ENCODE peak calls at places on chromosome 12, in four cellular contexts. J is HepG2, F is K562, T is GM12878. X is an unnamed sample.

GRCh38 chr12:51997156-51997555 is 9.6 kb upstream of the TAMALIN start:
- DNase-seq in J (no peak), F (no peak), T (no peak), X (no peak)

GRCh38 chr12:83343767-83344166 is 657.1 kb downstream of the TMTC2 start:
- DNase-seq in F (no peak), T (no peak), J (no peak), X (no peak)

GRCh38 chr12:122895757-122896636 is at the start of gene VPS37B:
- DNase-seq in F (peak; percentile 99), T (no peak), J (peak; percentile 33), X (peak; percentile 75)

GRCh38 chr12:110901401-110901800 is 19.0 kb downstream of the MYL2 start:
- DNase-seq in T (no peak), F (no peak), J (peak; percentile 29), X (no peak)

GRCh38 chr12:97637770-97638169 is 175.2 kb downstream of the RMST start:
- DNase-seq in T (no peak), J (no peak), F (no peak), X (no peak)

GRCh38 chr12:75130811-75131210 is 78.8 kb downstream of the KCNC2 start:
- DNase-seq in F (no peak), J (no peak), T (no peak), X (no peak)

GRCh38 chr12:15664491-15664890 is 124.7 kb downstream of the EPS8 start:
- DNase-seq in F (no peak), T (no peak), J (no peak), X (no peak)

GRCh38 chr12:120847392-120848157 is 56.6 kb downstream of the SPPL3 start:
- DNase-seq in F (no peak), J (no peak), T (peak; percentile 78), X (no peak)

GRCh38 chr12:66664076-66664475 is 14.8 kb downstream of the GRIP1 start:
- DNase-seq in F (no peak), T (no peak), J (no peak), X (no peak)

GRCh38 chr12:79933580-79934264 is 1.2 kb downstream of the PPP1R12A start:
- DNase-seq in T (no peak), F (no peak), J (no peak), X (no peak)

GRCh38 chr12:77615331-77615730 is 215.4 kb upstream of the NAV3 start:
- DNase-seq in T (no peak), F (no peak), J (no peak), X (peak; percentile 18)

GRCh38 chr12:46303039-46303666 is 34.3 kb upstream of the SLC38A1 start:
- DNase-seq in F (peak; percentile 74), J (peak; percentile 27), T (peak; percentile 2), X (peak; percentile 48)

GRCh38 chr12:94704452-94704871 is 54.1 kb upstream of the TMCC3 start:
- DNase-seq in F (no peak), T (no peak), J (peak; percentile 29), X (no peak)

GRCh38 chr12:9039397-9039977 is 50.1 kb downstream of the KLRG1 start:
- DNase-seq in T (no peak), F (peak; percentile 39), J (peak; percentile 47), X (no peak)

GRCh38 chr12:6295187-6295811 is 15.2 kb upstream of the PLEKHG6 start:
- DNase-seq in J (peak; percentile 98), F (peak; percentile 51), T (no peak), X (no peak)

GRCh38 chr12:114189266-114189665 is 216.7 kb downstream of the TBX5 start:
- DNase-seq in F (no peak), J (no peak), T (no peak), X (no peak)

GRCh38 chr12:124668602-124669001 is 101.2 kb upstream of the NCOR2 start:
- DNase-seq in F (no peak), J (no peak), T (no peak), X (no peak)

GRCh38 chr12:25518512-25518911 is 34.6 kb downstream of the LMNTD1 start:
- DNase-seq in F (no peak), T (peak; percentile 7), J (no peak), X (no peak)

GRCh38 chr12:3698218-3698974 is 54.5 kb downstream of the CRACR2A start:
- DNase-seq in T (no peak), F (no peak), J (no peak), X (no peak)

GRCh38 chr12:13173537-13173936 is 23.0 kb upstream of the EMP1 start:
- DNase-seq in J (no peak), F (no peak), T (peak; percentile 80), X (no peak)

GRCh38 chr12:113387631-113388030 is 16.1 kb downstream of the SDS start:
- DNase-seq in J (no peak), F (no peak), T (no peak), X (no peak)

GRCh38 chr12:104665296-104665695 is 208.5 kb downstream of the CHST11 start:
- DNase-seq in F (no peak), T (no peak), J (no peak), X (no peak)

GRCh38 chr12:125341422-125341821 is 276.2 kb downstream of the AACS start:
- DNase-seq in J (no peak), T (no peak), F (no peak), X (no peak)

GRCh38 chr12:4037747-4038312 is 164.6 kb upstream of the PARP11 start:
- DNase-seq in J (peak; percentile 44), F (peak; percentile 10), T (no peak), X (peak; percentile 30)

GRCh38 chr12:30599631-30600030 is 96.0 kb downstream of the IPO8 start:
- DNase-seq in J (peak; percentile 97), T (no peak), F (no peak), X (no peak)

GRCh38 chr12:119456824-119457223 is 122.3 kb downstream of the CCDC60 start:
- DNase-seq in F (no peak), J (no peak), T (no peak), X (no peak)

GRCh38 chr12:121495746-121496145 is 85.1 kb downstream of the KDM2B start:
- DNase-seq in T (no peak), J (no peak), F (no peak), X (no peak)

GRCh38 chr12:113065126-113066007 is 8.8 kb downstream of the DTX1 start:
- DNase-seq in J (no peak), T (no peak), F (peak; percentile 78), X (peak; percentile 77)

GRCh38 chr12:2098852-2099251 is 46.1 kb downstream of the CACNA1C start:
- DNase-seq in T (no peak), F (no peak), J (no peak), X (no peak)

GRCh38 chr12:2806700-2807099 is 5.8 kb upstream of the ITFG2 start:
- DNase-seq in F (no peak), J (no peak), T (no peak), X (no peak)

GRCh38 chr12:120139958-120140357 is 23.4 kb upstream of the RAB35 start:
- DNase-seq in J (no peak), F (no peak), T (no peak), X (no peak)

GRCh38 chr12:107091381-107091780 is 2.0 kb downstream of the CRY1 start:
- DNase-seq in F (no peak), J (no peak), T (no peak), X (no peak)

GRCh38 chr12:1917172-1918070 is 1.0 kb downstream of the CACNA2D4 start:
- DNase-seq in T (no peak), J (no peak), F (peak; percentile 32), X (no peak)

GRCh38 chr12:19575307-19576243 is 136.3 kb downstream of the AEBP2 start:
- DNase-seq in T (no peak), J (peak; percentile 1), F (no peak), X (no peak)
- TF ChIP-seq CBFB in T (no peak), J (no peak), F (no peak), X (no peak)

GRCh38 chr12:59736786-59737185 is 141.0 kb downstream of the SLC16A7 start:
- DNase-seq in T (no peak), J (no peak), F (no peak), X (no peak)
- TF ChIP-seq CBFB in T (no peak), J (no peak), F (no peak), X (no peak)

DNA sequence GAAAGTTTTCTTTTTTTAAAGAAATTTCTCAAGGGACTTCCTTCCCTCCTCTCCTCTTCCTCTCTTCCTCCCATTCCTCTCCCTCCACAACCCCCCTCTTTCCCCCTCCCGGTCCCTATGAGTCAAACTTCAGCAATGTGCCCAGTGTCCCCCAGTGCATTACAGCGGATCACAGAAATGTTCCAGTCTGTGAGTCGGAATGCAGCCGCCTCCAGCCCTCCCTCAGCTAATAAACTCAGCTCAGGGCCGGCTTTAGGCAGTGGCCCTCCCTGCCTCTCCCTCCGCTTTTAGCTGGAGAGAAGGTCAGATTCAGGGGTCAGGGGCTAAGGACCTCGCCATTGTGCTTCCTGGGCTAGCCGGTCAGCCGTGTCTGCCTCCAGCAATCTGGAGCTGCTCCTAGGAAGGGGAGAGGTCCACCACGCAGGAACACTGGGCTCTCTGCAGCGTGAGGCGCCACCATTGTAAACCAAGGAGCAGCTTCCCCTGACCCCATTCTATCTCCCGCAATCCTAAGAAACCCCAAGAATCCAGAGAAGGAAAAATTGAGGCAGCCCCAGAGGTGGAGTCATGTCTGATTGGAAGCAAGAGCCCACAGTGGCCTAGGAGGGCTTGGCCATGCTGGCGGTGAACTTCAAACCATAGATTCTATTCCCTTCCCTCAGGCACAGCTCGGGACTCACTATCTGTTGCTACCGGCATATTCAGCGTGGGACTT is 1.1 kb upstream of the HDAC7 start:
- DNase-seq in F (no peak), T (no peak), J (peak; percentile 88), X (peak; percentile 69)
- TF ChIP-seq CBFB in F (no peak), T (no peak), J (no peak), X (no peak)

GRCh38 chr12:10094648-10095047 is 4.1 kb downstream of the CLEC1A start:
- DNase-seq in J (no peak), T (no peak), F (no peak), X (no peak)

GRCh38 chr12:10084733-10085132 is 14.1 kb downstream of the CLEC1A start:
- DNase-seq in J (no peak), T (no peak), F (no peak), X (no peak)

GRCh38 chr12:10086387-10086786 is 12.4 kb downstream of the CLEC1A start:
- DNase-seq in F (no peak), J (no peak), T (no peak), X (no peak)

DNA sequence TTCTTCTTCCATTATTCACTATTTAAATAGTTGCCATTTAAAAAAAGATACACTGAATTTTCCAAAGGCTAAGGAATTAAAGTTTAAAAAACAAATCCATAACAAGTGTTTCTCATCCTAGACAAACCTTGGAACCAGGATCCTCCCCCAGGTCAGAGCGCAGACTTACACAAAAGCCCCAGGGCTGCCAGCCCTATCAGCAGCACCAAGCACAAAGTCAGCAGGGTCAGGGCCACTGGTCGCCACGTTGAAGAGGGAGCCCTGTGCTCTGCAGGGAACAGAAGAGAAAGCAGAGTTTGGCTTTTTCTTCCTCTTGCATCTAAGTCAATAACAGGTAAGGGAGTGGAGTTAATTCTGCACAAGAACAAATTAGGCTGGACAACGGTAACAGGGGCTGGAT is 9.8 kb downstream of the CLEC1A start:
- DNase-seq in J (no peak), T (no peak), F (no peak), X (no peak)
- TF ChIP-seq CBFB in J (no peak), T (no peak), F (no peak), X (no peak)

X was measured in WTC11.